ENCODE peak calls at places on chromosomes 1 and 21, in seven cellular contexts. One of them, this sample, is unnamed.

GRCh38 chr1:231338270-231339128 is at the start of gene SPRTN:
- DNase-seq in AG09309: no peak
- DNase-seq in brain microvascular endothelial cell: no peak
- DNase-seq in H9: no peak
- DNase-seq in Peyer's patch: no peak
- DNase-seq in mesothelial cell of epicardium: no peak
- DNase-seq in Calu3: no peak
- DNase-seq in this sample: no peak

GRCh38 chr1:85596531-85596930 is 16.0 kb downstream of the CCN1 start:
- DNase-seq in AG09309: no peak
- DNase-seq in brain microvascular endothelial cell: no peak
- DNase-seq in H9: no peak
- DNase-seq in Peyer's patch: no peak
- DNase-seq in mesothelial cell of epicardium: no peak
- DNase-seq in Calu3: no peak
- DNase-seq in this sample: no peak

GRCh38 chr1:179095377-179095776 is 13.5 kb downstream of the TOR3A start:
- DNase-seq in AG09309: no peak
- DNase-seq in brain microvascular endothelial cell: no peak
- DNase-seq in H9: no peak
- DNase-seq in Peyer's patch: no peak
- DNase-seq in mesothelial cell of epicardium: no peak
- DNase-seq in Calu3: no peak
- DNase-seq in this sample: no peak

GRCh38 chr1:2049517-2050481 is at the start of gene PRKCZ:
- DNase-seq in AG09309: no peak
- DNase-seq in brain microvascular endothelial cell: no peak
- DNase-seq in H9: peak
- DNase-seq in Peyer's patch: peak
- DNase-seq in mesothelial cell of epicardium: peak
- DNase-seq in Calu3: peak
- DNase-seq in this sample: peak

GRCh38 chr1:189804352-189804751 is 673.3 kb downstream of the BRINP3 start:
- DNase-seq in AG09309: no peak
- DNase-seq in brain microvascular endothelial cell: no peak
- DNase-seq in H9: no peak
- DNase-seq in Peyer's patch: no peak
- DNase-seq in mesothelial cell of epicardium: no peak
- DNase-seq in Calu3: no peak
- DNase-seq in this sample: no peak

GRCh38 chr21:46369520-46370235 is 45.7 kb downstream of the PCNT start:
- DNase-seq in AG09309: no peak
- DNase-seq in brain microvascular endothelial cell: no peak
- DNase-seq in H9: no peak
- DNase-seq in Peyer's patch: no peak
- DNase-seq in mesothelial cell of epicardium: no peak
- DNase-seq in Calu3: no peak
- DNase-seq in this sample: no peak

GRCh38 chr1:21663951-21664805 is 5.0 kb downstream of the RAP1GAP start:
- DNase-seq in AG09309: no peak
- DNase-seq in brain microvascular endothelial cell: no peak
- DNase-seq in H9: no peak
- DNase-seq in Peyer's patch: peak
- DNase-seq in mesothelial cell of epicardium: no peak
- DNase-seq in Calu3: no peak
- DNase-seq in this sample: peak

GRCh38 chr1:213541641-213542040 is 446.1 kb upstream of the PROX1 start:
- DNase-seq in AG09309: no peak
- DNase-seq in brain microvascular endothelial cell: no peak
- DNase-seq in H9: no peak
- DNase-seq in Peyer's patch: no peak
- DNase-seq in mesothelial cell of epicardium: no peak
- DNase-seq in Calu3: no peak
- DNase-seq in this sample: no peak

GRCh38 chr1:246144931-246145330 is 362.1 kb downstream of the SMYD3 start:
- DNase-seq in AG09309: no peak
- DNase-seq in brain microvascular endothelial cell: no peak
- DNase-seq in H9: no peak
- DNase-seq in Peyer's patch: no peak
- DNase-seq in mesothelial cell of epicardium: no peak
- DNase-seq in Calu3: no peak
- DNase-seq in this sample: no peak

GRCh38 chr1:246136477-246136876 is 370.6 kb downstream of the SMYD3 start:
- DNase-seq in AG09309: no peak
- DNase-seq in brain microvascular endothelial cell: no peak
- DNase-seq in H9: no peak
- DNase-seq in Peyer's patch: no peak
- DNase-seq in mesothelial cell of epicardium: no peak
- DNase-seq in Calu3: no peak
- DNase-seq in this sample: no peak

GRCh38 chr1:246142320-246142893 is 364.7 kb downstream of the SMYD3 start:
- DNase-seq in AG09309: peak
- DNase-seq in brain microvascular endothelial cell: peak
- DNase-seq in H9: no peak
- DNase-seq in Peyer's patch: no peak
- DNase-seq in mesothelial cell of epicardium: no peak
- DNase-seq in Calu3: peak
- DNase-seq in this sample: no peak

GRCh38 chr1:246141306-246141705 is 365.8 kb downstream of the SMYD3 start:
- DNase-seq in AG09309: no peak
- DNase-seq in brain microvascular endothelial cell: no peak
- DNase-seq in H9: no peak
- DNase-seq in Peyer's patch: no peak
- DNase-seq in mesothelial cell of epicardium: no peak
- DNase-seq in Calu3: no peak
- DNase-seq in this sample: no peak

DNA sequence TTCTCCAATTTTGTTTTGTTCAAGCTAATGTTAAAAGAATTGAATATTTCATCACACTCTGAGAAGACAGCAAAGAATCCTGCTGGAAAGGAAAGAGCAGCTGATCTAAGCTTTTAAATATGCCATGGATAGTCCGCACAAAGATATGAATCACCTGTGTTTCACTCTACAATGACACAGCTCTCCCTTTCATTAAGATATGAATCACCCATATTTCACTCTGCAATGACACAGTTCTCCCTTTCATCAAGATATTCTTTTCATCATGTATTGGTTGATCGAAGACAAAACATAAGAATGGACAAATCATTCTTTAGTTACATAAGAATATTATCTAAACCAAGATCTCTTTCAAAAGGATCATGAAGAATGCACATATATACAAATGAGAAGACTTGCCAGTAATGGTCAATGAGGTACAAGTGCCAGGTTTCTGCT is 367.3 kb downstream of the SMYD3 start:
- DNase-seq in AG09309: peak
- DNase-seq in brain microvascular endothelial cell: peak
- DNase-seq in H9: no peak
- DNase-seq in Peyer's patch: no peak
- DNase-seq in mesothelial cell of epicardium: no peak
- DNase-seq in Calu3: peak
- DNase-seq in this sample: no peak
- TF ChIP-seq CTCF in AG09309: no peak
- TF ChIP-seq CTCF in brain microvascular endothelial cell: no peak
- TF ChIP-seq CTCF in H9: no peak
- TF ChIP-seq CTCF in Peyer's patch: no peak
- TF ChIP-seq CTCF in mesothelial cell of epicardium: no peak
- TF ChIP-seq CTCF in Calu3: no peak
- TF ChIP-seq CTCF in this sample: no peak

GRCh38 chr1:156625436-156626078 is 6.3 kb downstream of the HAPLN2 start:
- DNase-seq in AG09309: no peak
- DNase-seq in brain microvascular endothelial cell: no peak
- DNase-seq in H9: no peak
- DNase-seq in Peyer's patch: peak
- DNase-seq in mesothelial cell of epicardium: peak
- DNase-seq in Calu3: peak
- DNase-seq in this sample: peak

GRCh38 chr1:156626079-156626438 is 6.8 kb downstream of the HAPLN2 start:
- DNase-seq in AG09309: no peak
- DNase-seq in brain microvascular endothelial cell: no peak
- DNase-seq in H9: no peak
- DNase-seq in Peyer's patch: no peak
- DNase-seq in mesothelial cell of epicardium: no peak
- DNase-seq in Calu3: no peak
- DNase-seq in this sample: no peak

GRCh38 chr1:156624814-156625435 is 5.7 kb downstream of the HAPLN2 start:
- DNase-seq in AG09309: no peak
- DNase-seq in brain microvascular endothelial cell: no peak
- DNase-seq in H9: no peak
- DNase-seq in Peyer's patch: no peak
- DNase-seq in mesothelial cell of epicardium: no peak
- DNase-seq in Calu3: no peak
- DNase-seq in this sample: peak

GRCh38 chr1:156622581-156623297 is 3.5 kb downstream of the HAPLN2 start:
- DNase-seq in AG09309: no peak
- DNase-seq in brain microvascular endothelial cell: no peak
- DNase-seq in H9: no peak
- DNase-seq in Peyer's patch: no peak
- DNase-seq in mesothelial cell of epicardium: no peak
- DNase-seq in Calu3: no peak
- DNase-seq in this sample: no peak

DNA sequence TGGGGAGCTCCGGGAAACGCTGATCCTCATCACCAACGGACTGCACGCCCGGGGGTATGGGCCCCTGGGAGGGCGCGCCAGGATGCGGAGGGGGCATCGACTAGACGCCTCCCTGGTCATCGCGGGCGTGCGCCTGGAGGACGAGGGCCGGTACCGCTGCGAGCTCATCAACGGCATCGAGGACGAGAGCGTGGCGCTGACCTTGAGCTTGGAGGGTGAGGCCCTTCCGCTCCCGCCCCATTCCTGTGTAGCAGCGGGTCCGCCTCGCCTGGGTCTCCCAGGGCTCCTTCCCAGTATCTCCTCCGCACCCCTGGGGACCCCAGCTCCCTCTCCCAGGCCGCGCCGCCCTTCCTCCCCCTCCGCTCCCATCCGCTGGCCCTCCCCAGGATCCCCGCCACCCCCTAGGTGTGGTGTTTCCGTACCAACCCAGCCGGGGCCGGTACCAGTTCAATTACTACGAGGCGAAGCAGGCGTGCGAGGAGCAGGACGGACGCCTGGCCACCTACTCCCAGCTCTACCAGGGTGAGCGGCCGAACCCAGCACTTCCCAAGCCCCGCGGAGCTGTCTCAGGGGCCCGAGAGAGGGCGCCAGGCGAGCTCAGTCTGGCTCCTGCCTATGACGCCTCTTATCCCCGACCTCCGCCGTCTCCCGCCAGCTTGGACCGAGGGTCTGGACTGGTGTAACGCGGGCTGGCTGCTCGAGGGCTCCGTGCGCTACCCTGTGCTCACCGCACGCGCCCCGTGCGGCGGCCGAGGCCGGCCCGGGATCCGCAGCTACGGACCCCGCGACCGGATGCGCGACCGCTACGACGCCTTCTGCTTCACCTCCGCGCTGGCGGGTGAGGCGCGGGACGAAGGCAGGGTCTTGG is 5.0 kb downstream of the HAPLN2 start:
- DNase-seq in AG09309: no peak
- DNase-seq in brain microvascular endothelial cell: peak
- DNase-seq in H9: peak
- DNase-seq in Peyer's patch: peak
- DNase-seq in mesothelial cell of epicardium: peak
- DNase-seq in Calu3: peak
- DNase-seq in this sample: peak
- TF ChIP-seq CTCF in AG09309: peak
- TF ChIP-seq CTCF in brain microvascular endothelial cell: peak
- TF ChIP-seq CTCF in H9: peak
- TF ChIP-seq CTCF in Peyer's patch: peak
- TF ChIP-seq CTCF in mesothelial cell of epicardium: no peak
- TF ChIP-seq CTCF in Calu3: peak
- TF ChIP-seq CTCF in this sample: no peak

GRCh38 chr21:26845750-26846035 is 484 bp upstream of the ADAMTS1 start:
- DNase-seq in AG09309: no peak
- DNase-seq in brain microvascular endothelial cell: no peak
- DNase-seq in H9: no peak
- DNase-seq in Peyer's patch: no peak
- DNase-seq in mesothelial cell of epicardium: no peak
- DNase-seq in Calu3: no peak
- DNase-seq in this sample: no peak

GRCh38 chr21:26845066-26845749 is at the start of gene ADAMTS1:
- DNase-seq in AG09309: peak
- DNase-seq in brain microvascular endothelial cell: peak
- DNase-seq in H9: peak
- DNase-seq in Peyer's patch: peak
- DNase-seq in mesothelial cell of epicardium: peak
- DNase-seq in Calu3: peak
- DNase-seq in this sample: no peak

GRCh38 chr21:26844258-26845065 is 747 bp downstream of the ADAMTS1 start:
- DNase-seq in AG09309: no peak
- DNase-seq in brain microvascular endothelial cell: peak
- DNase-seq in H9: peak
- DNase-seq in Peyer's patch: no peak
- DNase-seq in mesothelial cell of epicardium: peak
- DNase-seq in Calu3: peak
- DNase-seq in this sample: no peak

GRCh38 chr21:26847951-26848350 is 2.7 kb upstream of the ADAMTS1 start:
- DNase-seq in AG09309: no peak
- DNase-seq in brain microvascular endothelial cell: no peak
- DNase-seq in H9: no peak
- DNase-seq in Peyer's patch: no peak
- DNase-seq in mesothelial cell of epicardium: no peak
- DNase-seq in Calu3: no peak
- DNase-seq in this sample: no peak

DNA sequence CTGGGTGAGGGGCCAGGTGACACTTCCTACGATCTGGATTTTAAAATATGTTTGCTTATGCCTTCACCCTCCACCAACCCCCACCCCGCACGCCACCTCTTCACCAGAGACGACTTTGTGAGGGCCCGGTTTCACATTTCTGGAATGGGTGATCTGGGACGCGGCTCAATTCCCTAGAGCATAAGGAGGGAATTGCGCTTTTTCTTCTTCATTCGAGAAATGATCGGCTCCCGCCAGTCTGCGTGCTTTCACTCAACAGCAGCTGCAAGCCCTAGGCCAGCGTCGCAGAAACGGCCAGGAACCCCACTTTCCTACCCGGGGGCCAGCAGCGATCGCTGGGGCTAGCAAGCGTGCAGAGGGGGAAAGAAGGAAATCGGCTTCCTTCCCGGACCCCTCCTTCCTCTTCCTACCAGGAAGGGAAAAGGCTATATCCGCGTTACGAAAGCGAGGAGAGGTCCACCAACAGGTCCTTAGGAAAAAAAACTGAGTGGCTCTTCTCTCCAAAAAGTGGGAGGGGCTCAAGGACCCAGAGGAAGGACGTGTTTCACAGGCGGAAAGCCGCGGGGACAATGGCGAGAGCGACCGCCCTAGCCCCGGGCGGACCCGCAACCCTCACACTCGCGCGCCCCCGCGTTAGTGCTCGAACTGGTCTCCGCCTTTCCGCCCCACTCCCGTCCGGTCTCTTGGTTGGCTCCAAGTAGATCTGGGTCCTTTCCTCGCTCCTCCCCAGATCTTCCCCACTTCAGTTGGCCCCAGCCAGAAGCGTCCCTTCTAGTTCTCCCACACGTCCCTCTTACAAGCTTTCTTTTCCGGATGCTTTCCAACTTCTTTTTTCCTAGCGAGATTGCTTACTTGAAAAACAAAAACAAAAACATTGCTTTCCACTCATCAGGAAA is 1.1 kb upstream of the ADAMTS1 start:
- DNase-seq in AG09309: no peak
- DNase-seq in brain microvascular endothelial cell: peak
- DNase-seq in H9: peak
- DNase-seq in Peyer's patch: peak
- DNase-seq in mesothelial cell of epicardium: peak
- DNase-seq in Calu3: peak
- DNase-seq in this sample: no peak
- TF ChIP-seq CTCF in AG09309: peak
- TF ChIP-seq CTCF in brain microvascular endothelial cell: peak
- TF ChIP-seq CTCF in H9: peak
- TF ChIP-seq CTCF in Peyer's patch: no peak
- TF ChIP-seq CTCF in mesothelial cell of epicardium: peak
- TF ChIP-seq CTCF in Calu3: no peak
- TF ChIP-seq CTCF in this sample: no peak

DNA sequence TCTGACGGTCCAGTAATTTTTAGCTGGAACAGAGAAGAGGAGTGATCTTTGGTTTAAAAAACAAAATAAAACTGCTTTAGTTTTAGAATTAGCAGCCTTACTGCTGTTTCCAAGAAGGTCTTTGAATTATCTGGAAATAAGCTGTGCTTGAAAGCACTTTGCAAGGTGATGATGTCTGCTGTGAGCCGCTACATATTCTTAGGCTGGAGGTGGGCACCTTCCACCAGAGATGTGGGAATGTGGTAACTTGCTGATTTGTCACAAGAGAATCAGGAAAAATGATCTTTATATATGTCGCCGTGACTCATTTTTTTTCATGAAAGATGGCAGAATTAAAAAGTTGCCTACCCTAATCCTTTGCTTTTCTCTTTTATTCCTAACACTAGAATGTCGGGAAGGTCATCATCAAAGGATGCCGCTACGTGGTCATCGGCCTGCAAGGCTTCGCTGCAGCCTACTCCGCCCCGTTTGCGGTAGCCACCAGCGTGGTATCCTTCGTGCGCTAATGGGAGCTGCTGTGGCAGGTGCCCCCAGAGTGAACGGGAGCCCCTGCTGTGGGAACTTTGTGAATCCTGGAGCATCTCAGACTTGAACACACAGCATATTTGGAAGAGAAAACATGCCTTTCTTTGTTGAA is 6.2 kb downstream of the C1orf115 start:
- DNase-seq in AG09309: no peak
- DNase-seq in brain microvascular endothelial cell: no peak
- DNase-seq in H9: no peak
- DNase-seq in Peyer's patch: no peak
- DNase-seq in mesothelial cell of epicardium: no peak
- DNase-seq in Calu3: no peak
- DNase-seq in this sample: no peak
- TF ChIP-seq CTCF in AG09309: no peak
- TF ChIP-seq CTCF in brain microvascular endothelial cell: no peak
- TF ChIP-seq CTCF in H9: no peak
- TF ChIP-seq CTCF in Peyer's patch: no peak
- TF ChIP-seq CTCF in mesothelial cell of epicardium: no peak
- TF ChIP-seq CTCF in Calu3: no peak
- TF ChIP-seq CTCF in this sample: no peak

This sample was measured in activated B cell treated with CpG ODN at 0.5 μM for 24 hours.